ENCODE peak calls at places on chromosome 2, in five cellular contexts. One of them, this sample, is unnamed.
A peak's percentile ranks its signal among the peaks of the same experiment; 100 is the strongest.

GRCh38 chr2:158042666-158043065 is 59.0 kb upstream of the UPP2 start:
- DNase-seq in cardiac septum: no peak
- DNase-seq in stimulated activated CD4-positive, alpha-beta T cell treated with anti-CD3 and anti-CD28 coated beads, TNF-alpha, amount 100 ng/mL, for 1 hour: no peak
- DNase-seq in naive B cell: no peak
- DNase-seq in T1000: no peak
- DNase-seq in this sample: no peak

GRCh38 chr2:24421668-24422067 is 61.3 kb upstream of the ITSN2 start:
- DNase-seq in cardiac septum: peak; percentile 81
- DNase-seq in naive B cell: peak; percentile 5
- DNase-seq in T1000: no peak
- DNase-seq in stimulated activated CD4-positive, alpha-beta T cell treated with anti-CD3 and anti-CD28 coated beads, TNF-alpha, amount 100 ng/mL, for 1 hour: peak; percentile 31
- DNase-seq in this sample: peak; percentile 25

GRCh38 chr2:25377822-25378421 is 36.2 kb upstream of the DNMT3A start:
- DNase-seq in stimulated activated CD4-positive, alpha-beta T cell treated with anti-CD3 and anti-CD28 coated beads, TNF-alpha, amount 100 ng/mL, for 1 hour: no peak
- DNase-seq in cardiac septum: peak; percentile 53
- DNase-seq in naive B cell: no peak
- DNase-seq in T1000: no peak
- DNase-seq in this sample: no peak

GRCh38 chr2:140643761-140644187 is 1487.0 kb downstream of the LRP1B start:
- DNase-seq in T1000: no peak
- DNase-seq in cardiac septum: no peak
- DNase-seq in stimulated activated CD4-positive, alpha-beta T cell treated with anti-CD3 and anti-CD28 coated beads, TNF-alpha, amount 100 ng/mL, for 1 hour: no peak
- DNase-seq in naive B cell: no peak
- DNase-seq in this sample: no peak

GRCh38 chr2:180367831-180368230 is 360.7 kb upstream of the CWC22 start:
- DNase-seq in T1000: no peak
- DNase-seq in cardiac septum: no peak
- DNase-seq in naive B cell: no peak
- DNase-seq in stimulated activated CD4-positive, alpha-beta T cell treated with anti-CD3 and anti-CD28 coated beads, TNF-alpha, amount 100 ng/mL, for 1 hour: no peak
- DNase-seq in this sample: no peak

GRCh38 chr2:108825736-108826135 is 39.2 kb downstream of the CCDC138 start:
- DNase-seq in cardiac septum: no peak
- DNase-seq in stimulated activated CD4-positive, alpha-beta T cell treated with anti-CD3 and anti-CD28 coated beads, TNF-alpha, amount 100 ng/mL, for 1 hour: no peak
- DNase-seq in naive B cell: no peak
- DNase-seq in T1000: no peak
- DNase-seq in this sample: no peak

GRCh38 chr2:133667085-133667484 is 98.8 kb upstream of the NCKAP5 start:
- DNase-seq in cardiac septum: no peak
- DNase-seq in naive B cell: no peak
- DNase-seq in T1000: no peak
- DNase-seq in stimulated activated CD4-positive, alpha-beta T cell treated with anti-CD3 and anti-CD28 coated beads, TNF-alpha, amount 100 ng/mL, for 1 hour: no peak
- DNase-seq in this sample: peak; percentile 42

GRCh38 chr2:128372621-128373341 is 54.1 kb upstream of the HS6ST1 start:
- DNase-seq in T1000: no peak
- DNase-seq in naive B cell: no peak
- DNase-seq in cardiac septum: peak; percentile 67
- DNase-seq in stimulated activated CD4-positive, alpha-beta T cell treated with anti-CD3 and anti-CD28 coated beads, TNF-alpha, amount 100 ng/mL, for 1 hour: no peak
- DNase-seq in this sample: no peak

GRCh38 chr2:229575569-229576315 is 138.6 kb downstream of the DNER start:
- DNase-seq in cardiac septum: no peak
- DNase-seq in T1000: no peak
- DNase-seq in stimulated activated CD4-positive, alpha-beta T cell treated with anti-CD3 and anti-CD28 coated beads, TNF-alpha, amount 100 ng/mL, for 1 hour: no peak
- DNase-seq in naive B cell: no peak
- DNase-seq in this sample: no peak

GRCh38 chr2:29518988-29519925 is 402.1 kb downstream of the ALK start:
- DNase-seq in T1000: no peak
- DNase-seq in naive B cell: no peak
- DNase-seq in stimulated activated CD4-positive, alpha-beta T cell treated with anti-CD3 and anti-CD28 coated beads, TNF-alpha, amount 100 ng/mL, for 1 hour: no peak
- DNase-seq in cardiac septum: no peak
- DNase-seq in this sample: no peak

This sample was measured in SJSA1.